ENCODE peak calls at places on chromosome 4, in five cellular contexts. Q is upper lobe of left lung, A is H1, X is stomach, C is Panc1. K is an unnamed sample.

GRCh38 chr4:156779774-156780173 is 191.8 kb downstream of the PDGFC start:
- DNase-seq in Q (no peak), A (no peak), X (no peak), C (no peak), K (no peak)

GRCh38 chr4:108171541-108172230 is 3.0 kb upstream of the LEF1 start:
- DNase-seq in Q (peak; percentile 76), A (peak; percentile 69), X (no peak), C (no peak), K (no peak)

GRCh38 chr4:2728221-2728620 is 27.9 kb downstream of the TNIP2 start:
- DNase-seq in Q (no peak), A (no peak), X (no peak), C (no peak), K (no peak)

GRCh38 chr4:3248811-3249661 is at the start of gene MSANTD1:
- DNase-seq in Q (peak; percentile 84), A (no peak), X (no peak), C (no peak), K (no peak)

GRCh38 chr4:16674133-16674532 is 224.3 kb downstream of the LDB2 start:
- DNase-seq in Q (no peak), A (no peak), X (no peak), C (no peak), K (no peak)

GRCh38 chr4:153634737-153635353 is 49.2 kb upstream of the TLR2 start:
- DNase-seq in Q (no peak), A (no peak), X (no peak), C (no peak), K (no peak)

GRCh38 chr4:5037553-5038551 is 13.4 kb upstream of the STK32B start:
- DNase-seq in Q (no peak), A (no peak), X (no peak), C (peak; percentile 90), K (no peak)

GRCh38 chr4:57214654-57215411 is 104.6 kb upstream of the IGFBP7 start:
- DNase-seq in Q (no peak), A (no peak), X (no peak), C (no peak), K (no peak)

GRCh38 chr4:16530688-16531635 is 304.7 kb upstream of the TAPT1 start:
- DNase-seq in Q (no peak), A (no peak), X (no peak), C (no peak), K (no peak)

GRCh38 chr4:96164814-96165351 is 325.0 kb downstream of the PDHA2 start:
- DNase-seq in Q (no peak), A (no peak), X (no peak), C (no peak), K (no peak)

GRCh38 chr4:87188063-87188462 is 32.4 kb downstream of the KLHL8 start:
- DNase-seq in Q (no peak), A (no peak), X (no peak), C (no peak), K (no peak)

GRCh38 chr4:5863461-5864113 is 29.3 kb downstream of the CRMP1 start:
- DNase-seq in Q (no peak), A (no peak), X (no peak), C (peak; percentile 68), K (no peak)

GRCh38 chr4:39331191-39331590 is 35.0 kb downstream of the RFC1 start:
- DNase-seq in Q (no peak), A (no peak), X (no peak), C (no peak), K (no peak)

GRCh38 chr4:156970501-156971167 is 965 bp downstream of the PDGFC start:
- DNase-seq in Q (peak; percentile 71), A (peak; percentile 63), X (peak; percentile 64), C (no peak), K (peak; percentile 66)

GRCh38 chr4:165331316-165331715 is 3.8 kb downstream of the MSMO1 start:
- DNase-seq in Q (no peak), A (no peak), X (no peak), C (no peak), K (no peak)

GRCh38 chr4:74449571-74450297 is 4.8 kb downstream of the AREG start:
- DNase-seq in Q (no peak), A (no peak), X (no peak), C (no peak), K (no peak)

GRCh38 chr4:155761916-155762315 is 3.1 kb downstream of the GUCY1B1 start:
- DNase-seq in Q (no peak), A (no peak), X (no peak), C (no peak), K (no peak)

DNA sequence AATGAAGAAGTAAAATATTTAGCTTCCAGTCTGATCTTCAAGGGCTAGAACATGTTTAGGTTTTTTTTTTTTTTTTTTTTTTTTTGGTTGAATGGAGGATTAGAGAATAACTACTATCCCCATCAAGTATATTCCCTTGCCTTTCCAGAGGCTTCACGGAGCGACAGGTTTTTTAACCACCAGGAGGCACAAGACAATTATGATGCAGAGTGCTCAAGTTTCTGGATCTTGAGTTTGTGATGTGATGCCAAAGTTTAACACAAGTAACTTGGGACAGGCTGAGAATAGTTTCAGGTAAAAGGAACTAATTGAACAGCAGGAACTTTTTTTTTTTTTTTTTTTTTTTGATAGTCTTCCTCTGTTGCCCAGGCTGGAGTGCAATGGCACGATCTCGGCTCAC is 30.3 kb downstream of the CCNI start:
- DNase-seq in Q (no peak), A (no peak), X (no peak), C (no peak), K (no peak)
- TF ChIP-seq POLR2AphosphoS5 in Q (no peak), A (no peak), X (no peak), C (no peak), K (no peak)

DNA sequence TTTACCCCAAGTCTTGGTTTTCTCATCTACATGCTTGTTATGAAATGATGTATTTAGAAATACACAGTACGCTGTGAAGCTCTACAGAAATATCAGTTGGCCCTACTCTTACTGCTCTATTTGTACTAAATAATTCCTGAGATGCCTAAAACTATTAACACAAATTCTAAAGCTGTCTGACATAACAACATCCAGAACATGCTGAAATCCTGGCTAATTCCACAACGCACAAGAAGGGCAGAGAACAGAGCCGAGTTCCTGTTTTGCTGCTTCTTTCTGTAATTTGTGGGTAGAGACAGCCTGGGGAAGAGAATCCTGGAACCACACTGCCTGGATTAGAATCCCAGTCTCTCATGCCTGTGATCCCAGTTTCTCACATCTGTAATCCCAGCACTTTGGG is 59.0 kb downstream of the ZNF827 start:
- DNase-seq in Q (no peak), A (no peak), X (no peak), C (no peak), K (no peak)
- TF ChIP-seq POLR2AphosphoS5 in Q (no peak), A (no peak), X (no peak), C (no peak), K (no peak)

GRCh38 chr4:168701061-168701460 is 204.2 kb downstream of the PALLD start:
- DNase-seq in Q (no peak), A (no peak), X (no peak), C (no peak), K (no peak)
- TF ChIP-seq POLR2AphosphoS5 in Q (no peak), A (no peak), X (no peak), C (no peak), K (no peak)

DNA sequence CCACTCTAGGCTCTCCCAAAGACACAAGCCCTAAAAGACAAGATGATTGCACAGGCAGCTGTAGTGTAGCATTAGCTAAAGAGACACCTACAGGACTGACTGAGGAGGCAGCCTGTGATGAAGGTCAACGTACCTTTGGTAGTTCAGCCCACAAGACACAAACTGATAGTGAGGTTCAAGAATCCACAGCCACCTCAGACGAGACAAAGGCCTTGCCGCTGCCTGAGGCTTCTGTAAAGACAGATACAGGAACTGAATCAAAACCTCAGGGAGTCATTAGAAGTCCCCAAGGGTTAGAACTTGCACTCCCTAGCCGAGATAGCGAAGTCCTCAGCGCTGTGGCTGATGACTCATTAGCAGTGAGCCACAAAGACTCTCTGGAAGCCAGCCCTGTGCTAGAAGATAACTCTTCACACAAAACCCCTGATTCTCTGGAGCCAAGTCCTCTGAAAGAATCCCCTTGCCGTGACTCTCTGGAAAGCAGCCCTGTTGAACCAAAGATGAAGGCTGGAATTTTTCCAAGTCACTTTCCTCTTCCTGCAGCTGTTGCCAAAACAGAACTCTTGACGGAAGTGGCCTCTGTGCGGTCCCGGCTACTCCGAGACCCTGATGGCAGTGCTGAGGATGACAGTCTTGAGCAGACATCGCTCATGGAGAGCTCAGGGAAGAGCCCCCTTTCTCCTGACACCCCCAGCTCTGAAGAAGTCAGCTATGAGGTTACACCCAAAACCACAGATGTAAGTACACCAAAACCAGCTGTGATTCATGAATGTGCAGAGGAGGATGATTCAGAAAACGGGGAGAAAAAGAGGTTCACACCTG is 306.3 kb downstream of the ANK2 start:
- DNase-seq in Q (no peak), A (no peak), X (no peak), C (no peak), K (no peak)
- TF ChIP-seq POLR2AphosphoS5 in Q (no peak), A (no peak), X (no peak), C (no peak), K (no peak)

GRCh38 chr4:184382189-184382846 is 92.0 kb downstream of the IRF2 start:
- DNase-seq in Q (no peak), A (no peak), X (no peak), C (no peak), K (no peak)
- TF ChIP-seq POLR2AphosphoS5 in Q (no peak), A (no peak), X (no peak), C (no peak), K (no peak)

GRCh38 chr4:42531631-42532030 is 125.3 kb downstream of the ATP8A1 start:
- DNase-seq in Q (no peak), A (no peak), X (no peak), C (no peak), K (no peak)
- TF ChIP-seq POLR2AphosphoS5 in Q (no peak), A (no peak), X (no peak), C (no peak), K (no peak)

DNA sequence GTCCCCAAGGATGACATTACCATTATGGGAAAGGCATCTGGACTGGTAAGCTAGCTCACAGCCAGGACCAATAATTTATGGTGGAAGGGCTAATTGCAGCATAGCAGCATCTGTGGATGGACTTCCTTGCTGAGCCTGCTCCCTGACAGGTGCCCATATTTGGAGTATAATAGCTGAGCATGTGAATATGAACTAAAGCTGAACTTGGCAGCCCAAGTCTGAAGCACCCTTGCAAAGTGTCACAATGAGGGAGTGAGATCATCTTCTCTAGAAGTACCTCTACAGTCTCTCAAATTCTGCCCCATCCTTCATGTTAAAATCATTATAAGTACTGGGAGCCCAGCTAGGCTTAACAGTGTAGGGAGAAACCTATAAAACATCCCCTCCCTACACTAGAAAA is 128.2 kb upstream of the INPP4B start:
- DNase-seq in Q (no peak), A (no peak), X (no peak), C (no peak), K (no peak)
- TF ChIP-seq POLR2AphosphoS5 in Q (no peak), A (no peak), X (no peak), C (no peak), K (no peak)